ENCODE peak calls at places on chromosomes 11 and 22, in five cellular contexts. U is mesendoderm, V is A549, Z is astrocyte, Q is K562. X is an unnamed sample.
A peak's percentile ranks its signal among the peaks of the same experiment; 100 is the strongest.

GRCh38 chr22:36383110-36383581 is 4.6 kb downstream of the MYH9 start:
- DNase-seq in Z (peak; percentile 98), U (no peak), Q (peak; percentile 68), V (no peak), X (no peak)

GRCh38 chr11:94002226-94002625 is 18.9 kb upstream of the HEPHL1 start:
- DNase-seq in Q (no peak), U (no peak), V (peak; percentile 13), Z (peak; percentile 77), X (no peak)

GRCh38 chr11:1387961-1388762 is 1.6 kb upstream of the BRSK2 start:
- DNase-seq in U (peak; percentile 55), V (peak; percentile 50), Z (no peak), Q (no peak), X (no peak)

GRCh38 chr11:14637868-14638409 is 5.7 kb upstream of the PDE3B start:
- DNase-seq in Q (no peak), Z (no peak), U (no peak), V (no peak), X (no peak)

GRCh38 chr11:96447208-96447607 is 57.4 kb downstream of the JRKL start:
- DNase-seq in Z (no peak), V (no peak), Q (no peak), U (no peak), X (no peak)

GRCh38 chr22:42430486-42431125 is 1.6 kb downstream of the NFAM1 start:
- DNase-seq in Z (no peak), Q (no peak), V (no peak), U (no peak), X (no peak)

GRCh38 chr11:45216901-45217300 is 69.2 kb downstream of the SYT13 start:
- DNase-seq in Z (peak; percentile 50), U (no peak), Q (no peak), V (no peak), X (no peak)

GRCh38 chr11:68213135-68213515 is at the start of gene KMT5B:
- DNase-seq in Z (no peak), V (no peak), Q (peak; percentile 75), U (no peak), X (peak; percentile 12)

GRCh38 chr11:11580831-11581492 is 40.8 kb downstream of the GALNT18 start:
- DNase-seq in V (no peak), Q (no peak), Z (no peak), U (no peak), X (no peak)

GRCh38 chr11:57680552-57680874 is 12.6 kb downstream of the ZDHHC5 start:
- DNase-seq in V (no peak), U (no peak), Q (peak; percentile 62), Z (peak; percentile 12), X (no peak)
- H3K4me2 ChIP-seq in V (no peak overlapping the region), U (no peak overlapping the region), Q (no peak overlapping the region), Z (peak overlapping the region; percentile 31), X (no peak overlapping the region)

GRCh38 chr11:63897459-63898156 is 19.4 kb downstream of the RCOR2 start:
- DNase-seq in Z (no peak), Q (no peak), V (no peak), U (no peak), X (no peak)

GRCh38 chr11:63893355-63893754 is 23.6 kb downstream of the RCOR2 start:
- DNase-seq in Z (no peak), U (no peak), V (no peak), Q (no peak), X (no peak)

GRCh38 chr11:63901660-63902059 is 15.3 kb downstream of the RCOR2 start:
- DNase-seq in U (peak; percentile 57), Q (no peak), Z (no peak), V (peak; percentile 62), X (no peak)

GRCh38 chr11:63892233-63892632 is 24.7 kb downstream of the RCOR2 start:
- DNase-seq in Q (no peak), Z (peak; percentile 61), U (no peak), V (no peak), X (no peak)

GRCh38 chr11:63896071-63896470 is 20.9 kb downstream of the RCOR2 start:
- DNase-seq in V (no peak), Q (peak; percentile 40), Z (no peak), U (no peak), X (no peak)
- H3K4me2 ChIP-seq in V (no peak overlapping the region), Q (no peak overlapping the region), Z (no peak overlapping the region), U (no peak overlapping the region), X (no peak overlapping the region)

DNA sequence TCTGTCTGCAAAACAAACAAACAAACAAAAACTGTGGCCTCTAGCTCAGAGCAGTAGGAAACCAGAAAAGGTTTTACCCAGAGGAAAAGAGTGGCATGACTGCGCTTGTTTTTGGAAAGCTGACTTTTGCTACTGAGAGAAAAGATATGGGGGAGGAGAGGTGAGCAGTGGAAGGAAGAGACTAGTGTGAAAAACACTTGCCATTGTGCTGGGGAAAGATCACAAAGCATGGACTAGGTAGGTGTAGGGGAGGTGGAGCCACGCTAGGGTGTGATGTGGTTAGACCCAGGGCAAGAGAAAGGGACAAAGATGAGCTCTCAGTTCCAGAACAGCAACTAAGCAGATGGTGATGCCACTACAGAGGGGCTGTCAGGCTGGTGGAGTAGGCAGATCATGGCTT is 319.2 kb downstream of the LARGE1 start:
- DNase-seq in V (no peak), Z (no peak), Q (no peak), U (no peak), X (no peak)
- H3K4me2 ChIP-seq in V (no peak overlapping the region), Z (no peak overlapping the region), Q (no peak overlapping the region), U (no peak overlapping the region), X (no peak overlapping the region)

GRCh38 chr22:23836692-23837495 is 1.9 kb downstream of the DERL3 start:
- DNase-seq in V (no peak), U (no peak), Q (no peak), Z (no peak), X (no peak)
- H3K4me2 ChIP-seq in V (no peak overlapping the region), U (no peak overlapping the region), Q (no peak overlapping the region), Z (no peak overlapping the region), X (no peak overlapping the region)

GRCh38 chr22:38830845-38831108 is 13.1 kb downstream of the NPTXR start:
- DNase-seq in U (no peak), V (no peak), Z (no peak), Q (no peak), X (no peak)
- H3K4me2 ChIP-seq in U (no peak overlapping the region), V (peak overlapping the region; percentile 61), Z (no peak overlapping the region), Q (no peak overlapping the region), X (peak overlapping the region; percentile 50)

GRCh38 chr11:210803-211180 is 3.3 kb downstream of the RIC8A start:
- DNase-seq in V (no peak), Q (no peak), U (no peak), Z (no peak), X (no peak)

GRCh38 chr11:209275-210121 is 2.0 kb downstream of the RIC8A start:
- DNase-seq in U (peak; percentile 29), Z (no peak), Q (no peak), V (peak; percentile 22), X (no peak)

GRCh38 chr11:208917-209260 is 1.4 kb downstream of the RIC8A start:
- DNase-seq in Z (no peak), U (no peak), Q (no peak), V (no peak), X (no peak)

GRCh38 chr11:211295-211694 is 3.8 kb downstream of the RIC8A start:
- DNase-seq in V (no peak), U (no peak), Z (no peak), Q (no peak), X (no peak)

DNA sequence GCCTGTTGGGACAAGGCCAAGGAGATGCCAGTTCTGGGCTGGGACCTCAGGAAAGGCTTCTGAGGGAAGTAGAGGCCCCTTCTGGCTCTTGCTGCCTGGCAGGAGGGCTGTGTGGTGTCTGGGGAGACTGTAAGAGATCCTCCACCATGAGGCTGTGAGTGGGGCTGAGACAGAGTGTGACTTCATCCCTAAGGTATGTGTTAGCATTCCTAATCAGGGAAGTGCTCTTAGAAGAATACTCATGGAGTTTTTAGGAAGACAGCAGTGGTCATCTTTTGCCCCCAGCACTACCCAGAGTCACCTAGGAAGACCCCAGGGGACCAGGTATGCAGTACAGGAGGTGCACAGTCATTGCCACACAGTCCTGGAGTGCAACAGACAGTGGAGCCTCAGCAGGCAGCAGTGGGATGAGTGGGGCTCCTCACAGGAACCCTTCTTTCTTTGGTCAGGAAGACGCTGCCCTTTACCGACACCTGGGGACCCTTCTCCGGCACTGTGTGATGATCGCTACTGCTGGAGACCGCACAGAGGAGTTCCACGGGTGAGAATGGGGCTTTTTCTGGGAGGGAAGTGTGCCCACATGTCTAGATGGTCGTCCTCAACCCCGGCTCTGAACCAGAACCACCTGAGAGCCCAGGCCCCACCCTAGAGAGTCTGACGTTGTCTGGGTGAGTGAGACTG is 2.8 kb downstream of the RIC8A start:
- DNase-seq in U (peak; percentile 94), Q (no peak), V (peak; percentile 50), Z (peak; percentile 77), X (no peak)
- H3K4me2 ChIP-seq in U (peak overlapping the region; percentile 26), Q (peak overlapping the region; percentile 92), V (peak overlapping the region; percentile 96), Z (peak overlapping the region; percentile 97), X (peak overlapping the region; percentile 91)

DNA sequence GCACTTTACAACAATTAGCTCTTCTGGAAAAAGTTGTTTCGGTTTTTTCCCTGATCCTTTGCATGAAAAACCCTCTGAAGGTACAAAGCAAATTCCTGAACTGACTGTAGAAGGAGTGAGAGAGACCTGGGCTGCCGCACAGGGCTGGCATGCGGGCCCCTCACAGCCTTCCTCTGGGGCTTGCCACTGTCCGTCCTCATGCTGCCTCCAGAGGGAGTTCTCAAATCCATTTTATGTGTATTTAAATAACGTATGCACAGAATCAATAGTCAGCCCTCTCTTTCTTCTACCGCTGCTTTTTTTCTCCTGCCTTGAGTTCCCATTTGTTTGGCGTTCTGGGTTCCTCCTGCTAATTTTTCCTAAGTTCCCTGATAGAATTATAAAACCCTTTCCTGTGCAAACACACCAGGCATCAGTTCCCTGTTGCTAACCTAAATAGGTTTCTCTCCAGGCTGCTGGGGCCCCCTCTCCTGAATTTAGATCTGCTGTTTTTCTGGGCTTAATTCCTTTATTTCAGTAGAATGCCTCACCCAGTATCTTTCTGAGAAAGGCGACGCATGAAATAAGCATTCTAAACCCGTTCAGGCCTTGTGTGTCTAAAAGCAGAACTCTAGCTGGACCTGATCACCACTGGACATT is 52.4 kb downstream of the PHF21B start:
- DNase-seq in V (no peak), Q (peak; percentile 4), Z (no peak), U (peak; percentile 44), X (no peak)
- H3K4me2 ChIP-seq in V (no peak overlapping the region), Q (no peak overlapping the region), Z (no peak overlapping the region), U (no peak overlapping the region), X (no peak overlapping the region)